ENCODE peak calls at places on chromosomes 12 and 14, in eight cellular contexts. One of them, this sample, is unnamed.

GRCh38 chr14:28308727-28309126 is 457.9 kb upstream of the FOXG1 start:
- DNase-seq in mesothelial cell of epicardium: no peak
- DNase-seq in left cardiac atrium: no peak
- DNase-seq in HEK293T: no peak
- DNase-seq in activated CD4-positive, alpha-beta T cell treated with anti-CD3 and anti-CD28 coated beads, Interleukin-2, amount 50 U/mL, for 1 hour: no peak
- DNase-seq in SHP77: no peak
- DNase-seq in fibroblast of the aortic adventitia: peak
- DNase-seq in tibial artery: no peak
- DNase-seq in this sample: no peak

GRCh38 chr14:100534528-100535286 is 52.5 kb downstream of the BEGAIN start:
- DNase-seq in SHP77: no peak
- DNase-seq in tibial artery: no peak
- DNase-seq in left cardiac atrium: peak
- DNase-seq in activated CD4-positive, alpha-beta T cell treated with anti-CD3 and anti-CD28 coated beads, Interleukin-2, amount 50 U/mL, for 1 hour: no peak
- DNase-seq in HEK293T: no peak
- DNase-seq in mesothelial cell of epicardium: peak
- DNase-seq in fibroblast of the aortic adventitia: no peak
- DNase-seq in this sample: peak

GRCh38 chr12:61365001-61365400 is 895.2 kb upstream of the USP15 start:
- DNase-seq in mesothelial cell of epicardium: no peak
- DNase-seq in SHP77: no peak
- DNase-seq in HEK293T: no peak
- DNase-seq in activated CD4-positive, alpha-beta T cell treated with anti-CD3 and anti-CD28 coated beads, Interleukin-2, amount 50 U/mL, for 1 hour: no peak
- DNase-seq in tibial artery: no peak
- DNase-seq in fibroblast of the aortic adventitia: no peak
- DNase-seq in left cardiac atrium: no peak
- DNase-seq in this sample: no peak

GRCh38 chr12:41096797-41097196 is 91.3 kb upstream of the PDZRN4 start:
- DNase-seq in activated CD4-positive, alpha-beta T cell treated with anti-CD3 and anti-CD28 coated beads, Interleukin-2, amount 50 U/mL, for 1 hour: no peak
- DNase-seq in tibial artery: no peak
- DNase-seq in HEK293T: no peak
- DNase-seq in left cardiac atrium: no peak
- DNase-seq in mesothelial cell of epicardium: no peak
- DNase-seq in fibroblast of the aortic adventitia: no peak
- DNase-seq in SHP77: no peak
- DNase-seq in this sample: no peak

GRCh38 chr12:53123578-53124351 is 20.5 kb downstream of the SOAT2 start:
- DNase-seq in mesothelial cell of epicardium: no peak
- DNase-seq in left cardiac atrium: no peak
- DNase-seq in fibroblast of the aortic adventitia: peak
- DNase-seq in HEK293T: no peak
- DNase-seq in activated CD4-positive, alpha-beta T cell treated with anti-CD3 and anti-CD28 coated beads, Interleukin-2, amount 50 U/mL, for 1 hour: no peak
- DNase-seq in tibial artery: no peak
- DNase-seq in SHP77: no peak
- DNase-seq in this sample: no peak

GRCh38 chr12:28497889-28498411 is 307.7 kb downstream of the CCDC91 start:
- DNase-seq in SHP77: no peak
- DNase-seq in HEK293T: no peak
- DNase-seq in left cardiac atrium: no peak
- DNase-seq in fibroblast of the aortic adventitia: peak
- DNase-seq in tibial artery: no peak
- DNase-seq in mesothelial cell of epicardium: no peak
- DNase-seq in activated CD4-positive, alpha-beta T cell treated with anti-CD3 and anti-CD28 coated beads, Interleukin-2, amount 50 U/mL, for 1 hour: no peak
- DNase-seq in this sample: no peak

GRCh38 chr12:17609152-17609551 is 480.8 kb downstream of the RERGL start:
- DNase-seq in tibial artery: no peak
- DNase-seq in SHP77: no peak
- DNase-seq in HEK293T: no peak
- DNase-seq in left cardiac atrium: no peak
- DNase-seq in fibroblast of the aortic adventitia: no peak
- DNase-seq in mesothelial cell of epicardium: no peak
- DNase-seq in activated CD4-positive, alpha-beta T cell treated with anti-CD3 and anti-CD28 coated beads, Interleukin-2, amount 50 U/mL, for 1 hour: no peak
- DNase-seq in this sample: no peak

GRCh38 chr12:51318846-51319570 is 5.0 kb downstream of the BIN2 start:
- DNase-seq in tibial artery: peak
- DNase-seq in SHP77: no peak
- DNase-seq in left cardiac atrium: no peak
- DNase-seq in mesothelial cell of epicardium: no peak
- DNase-seq in fibroblast of the aortic adventitia: no peak
- DNase-seq in HEK293T: no peak
- DNase-seq in activated CD4-positive, alpha-beta T cell treated with anti-CD3 and anti-CD28 coated beads, Interleukin-2, amount 50 U/mL, for 1 hour: peak
- DNase-seq in this sample: no peak

GRCh38 chr12:8780389-8780788 is 42.0 kb upstream of the A2ML1 start:
- DNase-seq in mesothelial cell of epicardium: no peak
- DNase-seq in tibial artery: no peak
- DNase-seq in activated CD4-positive, alpha-beta T cell treated with anti-CD3 and anti-CD28 coated beads, Interleukin-2, amount 50 U/mL, for 1 hour: no peak
- DNase-seq in HEK293T: peak
- DNase-seq in left cardiac atrium: no peak
- DNase-seq in SHP77: no peak
- DNase-seq in fibroblast of the aortic adventitia: peak
- DNase-seq in this sample: no peak

GRCh38 chr12:130714091-130714590 is 2.0 kb downstream of the RIMBP2 start:
- DNase-seq in tibial artery: no peak
- DNase-seq in activated CD4-positive, alpha-beta T cell treated with anti-CD3 and anti-CD28 coated beads, Interleukin-2, amount 50 U/mL, for 1 hour: no peak
- DNase-seq in mesothelial cell of epicardium: no peak
- DNase-seq in fibroblast of the aortic adventitia: no peak
- DNase-seq in SHP77: peak
- DNase-seq in left cardiac atrium: no peak
- DNase-seq in HEK293T: no peak
- DNase-seq in this sample: no peak

GRCh38 chr14:74682169-74682952 is 30.5 kb downstream of the AREL1 start:
- DNase-seq in left cardiac atrium: no peak
- DNase-seq in SHP77: no peak
- DNase-seq in tibial artery: no peak
- DNase-seq in activated CD4-positive, alpha-beta T cell treated with anti-CD3 and anti-CD28 coated beads, Interleukin-2, amount 50 U/mL, for 1 hour: no peak
- DNase-seq in fibroblast of the aortic adventitia: no peak
- DNase-seq in HEK293T: no peak
- DNase-seq in mesothelial cell of epicardium: no peak
- DNase-seq in this sample: no peak

GRCh38 chr12:54759751-54760150 is 94.6 kb upstream of the MUCL1 start:
- DNase-seq in mesothelial cell of epicardium: no peak
- DNase-seq in left cardiac atrium: no peak
- DNase-seq in tibial artery: no peak
- DNase-seq in SHP77: peak
- DNase-seq in activated CD4-positive, alpha-beta T cell treated with anti-CD3 and anti-CD28 coated beads, Interleukin-2, amount 50 U/mL, for 1 hour: no peak
- DNase-seq in fibroblast of the aortic adventitia: peak
- DNase-seq in HEK293T: peak
- DNase-seq in this sample: no peak

GRCh38 chr14:36424478-36425102 is 95.4 kb downstream of the NKX2-1 start:
- DNase-seq in left cardiac atrium: no peak
- DNase-seq in SHP77: peak
- DNase-seq in tibial artery: no peak
- DNase-seq in mesothelial cell of epicardium: no peak
- DNase-seq in fibroblast of the aortic adventitia: no peak
- DNase-seq in activated CD4-positive, alpha-beta T cell treated with anti-CD3 and anti-CD28 coated beads, Interleukin-2, amount 50 U/mL, for 1 hour: no peak
- DNase-seq in HEK293T: no peak
- DNase-seq in this sample: no peak

GRCh38 chr14:23245282-23245681 is 7.5 kb downstream of the RNF212B start:
- DNase-seq in activated CD4-positive, alpha-beta T cell treated with anti-CD3 and anti-CD28 coated beads, Interleukin-2, amount 50 U/mL, for 1 hour: no peak
- DNase-seq in HEK293T: no peak
- DNase-seq in mesothelial cell of epicardium: no peak
- DNase-seq in SHP77: no peak
- DNase-seq in fibroblast of the aortic adventitia: no peak
- DNase-seq in tibial artery: no peak
- DNase-seq in left cardiac atrium: no peak
- DNase-seq in this sample: no peak

GRCh38 chr12:115661103-115661502 is 616.4 kb downstream of the MED13L start:
- DNase-seq in activated CD4-positive, alpha-beta T cell treated with anti-CD3 and anti-CD28 coated beads, Interleukin-2, amount 50 U/mL, for 1 hour: no peak
- DNase-seq in SHP77: no peak
- DNase-seq in tibial artery: no peak
- DNase-seq in fibroblast of the aortic adventitia: peak
- DNase-seq in left cardiac atrium: peak
- DNase-seq in mesothelial cell of epicardium: no peak
- DNase-seq in HEK293T: no peak
- DNase-seq in this sample: no peak

GRCh38 chr14:68177728-68178127 is 358.1 kb downstream of the RAD51B start:
- DNase-seq in tibial artery: no peak
- DNase-seq in SHP77: no peak
- DNase-seq in HEK293T: no peak
- DNase-seq in left cardiac atrium: no peak
- DNase-seq in mesothelial cell of epicardium: no peak
- DNase-seq in fibroblast of the aortic adventitia: no peak
- DNase-seq in activated CD4-positive, alpha-beta T cell treated with anti-CD3 and anti-CD28 coated beads, Interleukin-2, amount 50 U/mL, for 1 hour: no peak
- DNase-seq in this sample: no peak

GRCh38 chr14:67817750-67818438 is 1.5 kb upstream of the ZFYVE26 start:
- DNase-seq in HEK293T: no peak
- DNase-seq in mesothelial cell of epicardium: no peak
- DNase-seq in activated CD4-positive, alpha-beta T cell treated with anti-CD3 and anti-CD28 coated beads, Interleukin-2, amount 50 U/mL, for 1 hour: no peak
- DNase-seq in SHP77: no peak
- DNase-seq in left cardiac atrium: no peak
- DNase-seq in fibroblast of the aortic adventitia: no peak
- DNase-seq in tibial artery: no peak
- DNase-seq in this sample: no peak

GRCh38 chr14:100190126-100190525 is 30.7 kb upstream of the DEGS2 start:
- DNase-seq in SHP77: no peak
- DNase-seq in tibial artery: no peak
- DNase-seq in fibroblast of the aortic adventitia: no peak
- DNase-seq in mesothelial cell of epicardium: no peak
- DNase-seq in left cardiac atrium: no peak
- DNase-seq in HEK293T: no peak
- DNase-seq in activated CD4-positive, alpha-beta T cell treated with anti-CD3 and anti-CD28 coated beads, Interleukin-2, amount 50 U/mL, for 1 hour: no peak
- DNase-seq in this sample: no peak

GRCh38 chr12:50597200-50598195 is 92.7 kb downstream of the DIP2B start:
- DNase-seq in left cardiac atrium: no peak
- DNase-seq in mesothelial cell of epicardium: no peak
- DNase-seq in fibroblast of the aortic adventitia: peak
- DNase-seq in HEK293T: no peak
- DNase-seq in tibial artery: no peak
- DNase-seq in activated CD4-positive, alpha-beta T cell treated with anti-CD3 and anti-CD28 coated beads, Interleukin-2, amount 50 U/mL, for 1 hour: peak
- DNase-seq in SHP77: no peak
- DNase-seq in this sample: peak

GRCh38 chr12:81644503-81644902 is 114.6 kb downstream of the PPFIA2 start:
- DNase-seq in mesothelial cell of epicardium: no peak
- DNase-seq in HEK293T: peak
- DNase-seq in activated CD4-positive, alpha-beta T cell treated with anti-CD3 and anti-CD28 coated beads, Interleukin-2, amount 50 U/mL, for 1 hour: no peak
- DNase-seq in fibroblast of the aortic adventitia: peak
- DNase-seq in left cardiac atrium: no peak
- DNase-seq in SHP77: peak
- DNase-seq in tibial artery: no peak
- DNase-seq in this sample: no peak

GRCh38 chr12:32780111-32780510 is 24.4 kb upstream of the YARS2 start:
- DNase-seq in tibial artery: no peak
- DNase-seq in activated CD4-positive, alpha-beta T cell treated with anti-CD3 and anti-CD28 coated beads, Interleukin-2, amount 50 U/mL, for 1 hour: no peak
- DNase-seq in HEK293T: no peak
- DNase-seq in fibroblast of the aortic adventitia: peak
- DNase-seq in SHP77: no peak
- DNase-seq in left cardiac atrium: no peak
- DNase-seq in mesothelial cell of epicardium: no peak
- DNase-seq in this sample: no peak

GRCh38 chr12:25958254-25959068 is at the start of gene RASSF8:
- DNase-seq in tibial artery: peak
- DNase-seq in activated CD4-positive, alpha-beta T cell treated with anti-CD3 and anti-CD28 coated beads, Interleukin-2, amount 50 U/mL, for 1 hour: no peak
- DNase-seq in SHP77: peak
- DNase-seq in left cardiac atrium: peak
- DNase-seq in mesothelial cell of epicardium: peak
- DNase-seq in HEK293T: peak
- DNase-seq in fibroblast of the aortic adventitia: peak
- DNase-seq in this sample: no peak

GRCh38 chr12:65522956-65523857 is 244.7 kb downstream of the MSRB3 start:
- DNase-seq in tibial artery: no peak
- DNase-seq in mesothelial cell of epicardium: no peak
- DNase-seq in fibroblast of the aortic adventitia: peak
- DNase-seq in left cardiac atrium: no peak
- DNase-seq in activated CD4-positive, alpha-beta T cell treated with anti-CD3 and anti-CD28 coated beads, Interleukin-2, amount 50 U/mL, for 1 hour: no peak
- DNase-seq in SHP77: no peak
- DNase-seq in HEK293T: no peak
- DNase-seq in this sample: no peak

GRCh38 chr12:116959845-116960514 is 49.2 kb downstream of the FBXW8 start:
- DNase-seq in HEK293T: no peak
- DNase-seq in fibroblast of the aortic adventitia: no peak
- DNase-seq in left cardiac atrium: no peak
- DNase-seq in activated CD4-positive, alpha-beta T cell treated with anti-CD3 and anti-CD28 coated beads, Interleukin-2, amount 50 U/mL, for 1 hour: no peak
- DNase-seq in tibial artery: no peak
- DNase-seq in mesothelial cell of epicardium: no peak
- DNase-seq in SHP77: no peak
- DNase-seq in this sample: no peak

GRCh38 chr14:88325883-88326282 is 2.8 kb upstream of the KCNK10 start:
- DNase-seq in mesothelial cell of epicardium: no peak
- DNase-seq in activated CD4-positive, alpha-beta T cell treated with anti-CD3 and anti-CD28 coated beads, Interleukin-2, amount 50 U/mL, for 1 hour: no peak
- DNase-seq in fibroblast of the aortic adventitia: no peak
- DNase-seq in SHP77: no peak
- DNase-seq in tibial artery: no peak
- DNase-seq in HEK293T: no peak
- DNase-seq in left cardiac atrium: no peak
- DNase-seq in this sample: no peak

GRCh38 chr14:74404435-74404834 is 21.6 kb downstream of the SYNDIG1L start:
- DNase-seq in left cardiac atrium: no peak
- DNase-seq in mesothelial cell of epicardium: no peak
- DNase-seq in fibroblast of the aortic adventitia: no peak
- DNase-seq in activated CD4-positive, alpha-beta T cell treated with anti-CD3 and anti-CD28 coated beads, Interleukin-2, amount 50 U/mL, for 1 hour: no peak
- DNase-seq in SHP77: no peak
- DNase-seq in HEK293T: no peak
- DNase-seq in tibial artery: peak
- DNase-seq in this sample: no peak

GRCh38 chr12:2163172-2163927 is 110.6 kb downstream of the CACNA1C start:
- DNase-seq in SHP77: no peak
- DNase-seq in HEK293T: no peak
- DNase-seq in mesothelial cell of epicardium: no peak
- DNase-seq in fibroblast of the aortic adventitia: peak
- DNase-seq in left cardiac atrium: peak
- DNase-seq in activated CD4-positive, alpha-beta T cell treated with anti-CD3 and anti-CD28 coated beads, Interleukin-2, amount 50 U/mL, for 1 hour: no peak
- DNase-seq in tibial artery: peak
- DNase-seq in this sample: no peak

GRCh38 chr12:44053550-44054243 is 217.8 kb downstream of the TMEM117 start:
- DNase-seq in fibroblast of the aortic adventitia: peak
- DNase-seq in left cardiac atrium: no peak
- DNase-seq in SHP77: no peak
- DNase-seq in tibial artery: no peak
- DNase-seq in HEK293T: no peak
- DNase-seq in activated CD4-positive, alpha-beta T cell treated with anti-CD3 and anti-CD28 coated beads, Interleukin-2, amount 50 U/mL, for 1 hour: no peak
- DNase-seq in mesothelial cell of epicardium: no peak
- DNase-seq in this sample: no peak

GRCh38 chr12:123099556-123100192 is 51.2 kb downstream of the PITPNM2 start:
- DNase-seq in SHP77: no peak
- DNase-seq in fibroblast of the aortic adventitia: no peak
- DNase-seq in left cardiac atrium: no peak
- DNase-seq in activated CD4-positive, alpha-beta T cell treated with anti-CD3 and anti-CD28 coated beads, Interleukin-2, amount 50 U/mL, for 1 hour: no peak
- DNase-seq in HEK293T: no peak
- DNase-seq in tibial artery: no peak
- DNase-seq in mesothelial cell of epicardium: no peak
- DNase-seq in this sample: no peak

This sample was measured in CD14-positive monocyte.